ENCODE peak calls at places on chromosomes 1 and 21, in five cellular contexts. J is HFF-Myc, M is lower leg skin, V is mesothelial cell of epicardium, D is AG10803. B is an unnamed sample.
A peak's percentile ranks its signal among the peaks of the same experiment; 100 is the strongest.

GRCh38 chr1:85583355-85584263 is 3.0 kb downstream of the CCN1 start:
- DNase-seq in J (no peak), D (no peak), V (no peak), M (no peak), B (no peak)

GRCh38 chr1:54888080-54888733 is 1.2 kb upstream of the DHCR24 start:
- DNase-seq in M (no peak), D (no peak), V (no peak), J (no peak), B (no peak)

GRCh38 chr1:226973898-226974543 is 33.9 kb downstream of the COQ8A start:
- DNase-seq in J (no peak), D (peak; percentile 58), M (no peak), V (no peak), B (no peak)

GRCh38 chr1:206687915-206688442 is 3.3 kb downstream of the MAPKAPK2 start:
- DNase-seq in M (no peak), J (no peak), D (peak; percentile 31), V (no peak), B (peak; percentile 10)

GRCh38 chr1:170660874-170661645 is 2.9 kb upstream of the PRRX1 start:
- DNase-seq in D (peak; percentile 45), J (no peak), M (no peak), V (no peak), B (no peak)

GRCh38 chr1:179828554-179829110 is 49.0 kb downstream of the TOR1AIP2 start:
- DNase-seq in D (no peak), J (no peak), M (no peak), V (no peak), B (no peak)

GRCh38 chr1:111515291-111516007 is 12.0 kb upstream of the ADORA3 start:
- DNase-seq in D (peak; percentile 33), M (no peak), J (no peak), V (no peak), B (peak; percentile 39)

GRCh38 chr1:174262747-174263241 is 103.5 kb downstream of the RABGAP1L start:
- DNase-seq in M (no peak), V (no peak), J (peak; percentile 41), D (peak; percentile 65), B (no peak)

GRCh38 chr1:66624412-66625060 is 90.6 kb downstream of the SGIP1 start:
- DNase-seq in M (no peak), J (peak; percentile 49), D (peak; percentile 72), V (no peak), B (no peak)

GRCh38 chr21:36854391-36854790 is 112.1 kb downstream of the HLCS start:
- DNase-seq in M (no peak), J (no peak), V (no peak), D (no peak), B (no peak)

GRCh38 chr1:52141513-52142219 is at the start of gene ZFYVE9:
- DNase-seq in V (peak; percentile 76), D (peak; percentile 76), M (peak; percentile 32), J (no peak), B (peak; percentile 77)

GRCh38 chr1:41626616-41627375 is 142.3 kb upstream of the EDN2 start:
- DNase-seq in D (peak; percentile 62), J (no peak), M (no peak), V (no peak), B (no peak)

GRCh38 chr1:109687641-109688499 is at the start of gene GSTM1:
- DNase-seq in V (peak; percentile 44), J (no peak), M (no peak), D (no peak), B (peak; percentile 62)

GRCh38 chr1:238647877-238648276 is 738.5 kb upstream of the CHRM3 start:
- DNase-seq in J (peak; percentile 66), V (no peak), M (no peak), D (peak; percentile 91), B (no peak)

GRCh38 chr1:27773732-27774445 is 870 bp downstream of the STX12 start:
- DNase-seq in D (peak; percentile 40), V (no peak), M (no peak), J (no peak), B (no peak)

GRCh38 chr1:10631121-10631810 is 156.5 kb downstream of the PEX14 start:
- DNase-seq in J (no peak), D (no peak), V (no peak), M (no peak), B (no peak)

GRCh38 chr1:195529881-195530280 is 1078.4 kb downstream of the KCNT2 start:
- DNase-seq in J (no peak), M (no peak), D (no peak), V (no peak), B (no peak)

GRCh38 chr1:160164121-160164520 is 12.7 kb downstream of the ATP1A4 start:
- DNase-seq in M (no peak), D (no peak), V (no peak), J (no peak), B (no peak)

GRCh38 chr1:66938618-66939017 is 13.8 kb downstream of the MIER1 start:
- DNase-seq in V (no peak), D (peak; percentile 60), M (no peak), J (no peak), B (no peak)

GRCh38 chr1:158058339-158059025 is 65.0 kb downstream of the KIRREL1 start:
- DNase-seq in J (no peak), M (no peak), D (no peak), V (no peak), B (no peak)

GRCh38 chr1:209353097-209353496 is 230.4 kb upstream of the CAMK1G start:
- DNase-seq in V (no peak), D (no peak), J (no peak), M (no peak), B (no peak)

GRCh38 chr1:23928789-23929188 is 15.6 kb upstream of the CNR2 start:
- DNase-seq in D (no peak), J (no peak), V (no peak), M (no peak), B (no peak)

GRCh38 chr1:219177940-219178339 is 4.3 kb downstream of the LYPLAL1 start:
- DNase-seq in J (no peak), D (no peak), V (no peak), M (no peak), B (no peak)

GRCh38 chr1:232682248-232682647 is 52.3 kb upstream of the SIPA1L2 start:
- DNase-seq in J (no peak), V (no peak), M (no peak), D (no peak), B (no peak)

GRCh38 chr1:204265665-204266064 is 51.9 kb upstream of the GOLT1A start:
- DNase-seq in V (no peak), J (no peak), D (no peak), M (no peak), B (no peak)

GRCh38 chr1:4071675-4072074 is 171.6 kb upstream of the C1orf174 start:
- DNase-seq in M (no peak), V (no peak), J (no peak), D (no peak), B (no peak)

GRCh38 chr1:222828939-222829338 is 14.1 kb downstream of the DISP1 start:
- DNase-seq in D (no peak), J (no peak), M (no peak), V (no peak), B (no peak)

GRCh38 chr1:65319141-65319540 is 9.8 kb downstream of the DNAJC6 start:
- DNase-seq in J (no peak), D (no peak), M (no peak), V (no peak), B (no peak)

GRCh38 chr1:90402893-90403849 is 313.9 kb downstream of the BARHL2 start:
- DNase-seq in D (peak; percentile 85), M (peak; percentile 32), J (peak; percentile 84), V (peak; percentile 19), B (no peak)

GRCh38 chr1:112509005-112509659 is 367 bp downstream of the WNT2B start:
- DNase-seq in D (no peak), J (no peak), M (peak; percentile 17), V (no peak), B (peak; percentile 41)

GRCh38 chr1:110953031-110953430 is 10.7 kb downstream of the LRIF1 start:
- DNase-seq in V (no peak), M (no peak), D (no peak), J (no peak), B (no peak)

DNA sequence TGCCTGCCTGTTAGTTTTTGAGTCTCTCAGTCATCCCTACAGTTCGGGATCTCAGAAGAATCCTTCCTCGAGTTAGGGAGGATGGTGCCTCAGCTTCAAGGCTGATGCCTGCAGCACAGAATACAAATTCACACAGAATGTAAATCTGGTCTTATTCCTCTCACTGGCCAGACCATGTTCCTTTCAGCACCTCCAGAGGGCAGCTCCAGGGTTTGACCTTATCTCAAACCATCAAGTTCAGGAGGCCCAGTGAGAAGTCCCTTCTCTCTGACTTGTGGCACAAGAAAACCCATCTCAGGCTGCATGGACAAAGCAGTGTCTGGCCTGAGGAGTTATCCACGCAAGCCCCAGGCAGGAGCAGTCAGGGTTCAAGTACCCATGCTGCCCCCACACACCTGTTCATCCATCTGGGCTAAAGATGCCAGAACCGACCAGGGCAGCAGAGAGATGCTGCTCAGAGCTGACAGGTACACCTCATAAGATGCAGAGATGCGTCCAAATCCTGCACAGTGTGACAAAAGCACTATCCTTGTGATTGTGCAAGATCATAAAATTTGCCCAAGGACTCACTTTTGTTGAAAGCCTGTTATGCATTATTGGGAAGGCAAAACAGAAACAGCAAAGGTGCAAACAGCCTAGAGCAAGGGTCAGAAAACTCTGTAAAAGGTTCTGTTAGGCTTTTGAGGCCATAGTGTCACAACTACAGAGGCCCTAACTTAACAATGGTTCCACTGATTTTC is 49.8 kb downstream of the BCAR3 start:
- DNase-seq in V (no peak), M (no peak), D (no peak), J (no peak), B (no peak)
- TF ChIP-seq CTCF in V (no peak), M (no peak), D (peak; percentile 48), J (peak; percentile 7), B (no peak)

GRCh38 chr1:182752827-182753104 is 36.8 kb upstream of the NPL start:
- DNase-seq in D (no peak), V (no peak), J (no peak), M (no peak), B (no peak)
- TF ChIP-seq CTCF in D (no peak), V (no peak), J (no peak), M (no peak), B (no peak)

GRCh38 chr1:213050745-213051126 is 305 bp upstream of the RPS6KC1 start:
- DNase-seq in V (no peak), D (no peak), J (no peak), M (no peak), B (no peak)

GRCh38 chr1:213053455-213053854 is 2.4 kb downstream of the RPS6KC1 start:
- DNase-seq in J (no peak), D (no peak), V (no peak), M (no peak), B (no peak)

GRCh38 chr1:213051127-213051880 is at the start of gene RPS6KC1:
- DNase-seq in J (peak; percentile 49), V (peak; percentile 47), D (peak; percentile 78), M (peak; percentile 59), B (peak; percentile 73)

GRCh38 chr1:213054142-213054541 is 3.1 kb downstream of the RPS6KC1 start:
- DNase-seq in D (no peak), J (no peak), M (no peak), V (no peak), B (no peak)

GRCh38 chr1:213051881-213052202 is 801 bp downstream of the RPS6KC1 start:
- DNase-seq in M (no peak), J (no peak), V (no peak), D (no peak), B (no peak)
- TF ChIP-seq CTCF in M (no peak), J (no peak), V (no peak), D (no peak), B (no peak)

GRCh38 chr1:15944308-15945010 is 31.4 kb downstream of the ZBTB17 start:
- DNase-seq in V (no peak), M (no peak), J (no peak), D (no peak), B (no peak)
- TF ChIP-seq CTCF in V (no peak), M (no peak), J (no peak), D (no peak), B (no peak)

GRCh38 chr1:8409107-8409506 is 91.2 kb downstream of the SLC45A1 start:
- DNase-seq in V (no peak), M (no peak), D (peak; percentile 74), J (no peak), B (no peak)
- TF ChIP-seq CTCF in V (no peak), M (no peak), D (peak; percentile 68), J (no peak), B (no peak)